ENCODE peak calls at places on chromosomes 16 and 17, in five cellular contexts. L is T-helper 9 cell, D is GM04504, P is naive B cell, F is HFF-Myc. E is an unnamed sample.
A peak's percentile ranks its signal among the peaks of the same experiment; 100 is the strongest.

GRCh38 chr17:59761385-59762021 is 54.0 kb downstream of the VMP1 start:
- DNase-seq in L (no peak), D (no peak), P (no peak), F (no peak), E (no peak)

GRCh38 chr16:81701296-81701970 is 77.7 kb upstream of the PLCG2 start:
- DNase-seq in L (no peak), D (no peak), P (no peak), F (no peak), E (no peak)

GRCh38 chr16:28064150-28064549 is 636 bp upstream of the GSG1L start:
- DNase-seq in L (no peak), D (no peak), P (no peak), F (no peak), E (no peak)

GRCh38 chr17:74825003-74825627 is 34.6 kb downstream of the GRIN2C start:
- DNase-seq in L (no peak), D (no peak), P (no peak), F (no peak), E (no peak)

GRCh38 chr16:68233835-68234187 is 2.1 kb downstream of the ESRP2 start:
- DNase-seq in L (no peak), D (no peak), P (no peak), F (no peak), E (no peak)

GRCh38 chr16:67199808-67200198 is 872 bp downstream of the ELMO3 start:
- DNase-seq in L (no peak), D (no peak), P (no peak), F (no peak), E (no peak)

GRCh38 chr17:46028374-46028773 is 29.3 kb downstream of the STH start:
- DNase-seq in L (no peak), D (no peak), P (no peak), F (no peak), E (no peak)

GRCh38 chr17:66830451-66830850 is 4.5 kb upstream of the CACNG5 start:
- DNase-seq in L (no peak), D (no peak), P (no peak), F (no peak), E (no peak)

GRCh38 chr17:57243171-57243622 is 13.1 kb upstream of the MSI2 start:
- DNase-seq in L (peak; percentile 76), D (peak; percentile 10), P (peak; percentile 68), F (peak; percentile 40), E (peak; percentile 82)

GRCh38 chr17:76709077-76709950 is 1.5 kb downstream of the MXRA7 start:
- DNase-seq in L (no peak), D (peak; percentile 95), P (no peak), F (peak; percentile 85), E (no peak)

GRCh38 chr17:50501054-50501453 is 7.2 kb upstream of the MYCBPAP start:
- DNase-seq in L (no peak), D (no peak), P (no peak), F (no peak), E (peak; percentile 19)

GRCh38 chr17:42759982-42760651 is 910 bp upstream of the RAMP2 start:
- DNase-seq in L (no peak), D (no peak), P (peak; percentile 54), F (no peak), E (peak; percentile 14)

GRCh38 chr17:73749337-73749807 is 105.1 kb upstream of the SDK2 start:
- DNase-seq in L (no peak), D (no peak), P (no peak), F (no peak), E (no peak)

GRCh38 chr16:79988721-79989220 is 388.2 kb upstream of the MAF start:
- DNase-seq in L (no peak), D (no peak), P (no peak), F (no peak), E (no peak)

GRCh38 chr17:44981221-44981968 is 13.3 kb upstream of the C1QL1 start:
- DNase-seq in L (no peak), D (no peak), P (no peak), F (peak; percentile 21), E (no peak)

GRCh38 chr17:77191266-77191665 is 50.5 kb downstream of the SEC14L1 start:
- DNase-seq in L (no peak), D (no peak), P (no peak), F (no peak), E (no peak)

GRCh38 chr16:53945996-53946395 is 242.0 kb downstream of the FTO start:
- DNase-seq in L (no peak), D (peak; percentile 34), P (no peak), F (peak; percentile 14), E (peak; percentile 87)

GRCh38 chr17:48004973-48005372 is 32.6 kb downstream of the COPZ2 start:
- DNase-seq in L (no peak), D (no peak), P (no peak), F (no peak), E (no peak)

GRCh38 chr16:83813818-83814653 is 6.3 kb downstream of the HSBP1 start:
- DNase-seq in L (no peak), D (peak; percentile 81), P (no peak), F (peak; percentile 79), E (peak; percentile 28)

GRCh38 chr16:86601356-86601755 is 23.0 kb downstream of the FOXL1 start:
- DNase-seq in L (no peak), D (no peak), P (no peak), F (no peak), E (no peak)

GRCh38 chr17:78824240-78824639 is 16.4 kb downstream of the USP36 start:
- DNase-seq in L (no peak), D (no peak), P (no peak), F (no peak), E (no peak)

GRCh38 chr17:4332296-4332970 is 34.0 kb downstream of the UBE2G1 start:
- DNase-seq in L (no peak), D (no peak), P (no peak), F (no peak), E (no peak)

GRCh38 chr16:84294196-84295142 is at the start of gene WFDC1:
- DNase-seq in L (no peak), D (no peak), P (no peak), F (no peak), E (peak; percentile 60)

E was measured in KBM-7.